ENCODE peak calls at places on chromosomes 3 and 15, in six cellular contexts. One of them, this sample, is unnamed.
A peak's percentile ranks its signal among the peaks of the same experiment; 100 is the strongest.

GRCh38 chr3:58167431-58168351 is 43.1 kb downstream of the DNASE1L3 start:
- DNase-seq in heart left ventricle: peak; percentile 83
- DNase-seq in thoracic aorta: no peak
- DNase-seq in Panc1: no peak
- DNase-seq in K562: peak; percentile 75
- DNase-seq in suprapubic skin: no peak
- DNase-seq in this sample: peak; percentile 69

GRCh38 chr3:155239960-155240359 is 53.5 kb downstream of the STRIT1 start:
- DNase-seq in Panc1: no peak
- DNase-seq in thoracic aorta: no peak
- DNase-seq in heart left ventricle: no peak
- DNase-seq in suprapubic skin: no peak
- DNase-seq in K562: no peak
- DNase-seq in this sample: no peak

GRCh38 chr15:74808073-74808839 is 4.4 kb upstream of the LMAN1L start:
- DNase-seq in heart left ventricle: no peak
- DNase-seq in K562: no peak
- DNase-seq in Panc1: no peak
- DNase-seq in thoracic aorta: no peak
- DNase-seq in suprapubic skin: no peak
- DNase-seq in this sample: no peak

GRCh38 chr3:171459942-171460225 is 321 bp downstream of the TNIK start:
- DNase-seq in heart left ventricle: no peak
- DNase-seq in thoracic aorta: no peak
- DNase-seq in suprapubic skin: no peak
- DNase-seq in K562: no peak
- DNase-seq in Panc1: no peak
- DNase-seq in this sample: no peak

GRCh38 chr3:43893721-43894120 is 203.0 kb downstream of the ABHD5 start:
- DNase-seq in K562: no peak
- DNase-seq in suprapubic skin: no peak
- DNase-seq in thoracic aorta: no peak
- DNase-seq in heart left ventricle: no peak
- DNase-seq in Panc1: no peak
- DNase-seq in this sample: no peak

GRCh38 chr3:128727485-128727884 is 1.5 kb downstream of the RAB7A start:
- DNase-seq in Panc1: no peak
- DNase-seq in K562: no peak
- DNase-seq in thoracic aorta: no peak
- DNase-seq in heart left ventricle: no peak
- DNase-seq in suprapubic skin: no peak
- DNase-seq in this sample: no peak

GRCh38 chr3:14772533-14773138 is 46.1 kb upstream of the FGD5 start:
- DNase-seq in Panc1: no peak
- DNase-seq in thoracic aorta: no peak
- DNase-seq in suprapubic skin: peak; percentile 53
- DNase-seq in K562: no peak
- DNase-seq in heart left ventricle: no peak
- DNase-seq in this sample: peak; percentile 6

GRCh38 chr3:190701096-190701532 is 161.4 kb downstream of the GMNC start:
- DNase-seq in Panc1: peak; percentile 43
- DNase-seq in K562: no peak
- DNase-seq in thoracic aorta: no peak
- DNase-seq in suprapubic skin: no peak
- DNase-seq in heart left ventricle: no peak
- DNase-seq in this sample: no peak

GRCh38 chr3:159765025-159765859 is 223.4 kb upstream of the IL12A start:
- DNase-seq in suprapubic skin: peak; percentile 81
- DNase-seq in Panc1: peak; percentile 85
- DNase-seq in thoracic aorta: peak; percentile 91
- DNase-seq in K562: no peak
- DNase-seq in heart left ventricle: peak; percentile 84
- DNase-seq in this sample: peak; percentile 90

GRCh38 chr3:126131881-126132750 is 48.2 kb upstream of the SLC41A3 start:
- DNase-seq in heart left ventricle: peak; percentile 53
- DNase-seq in thoracic aorta: no peak
- DNase-seq in Panc1: no peak
- DNase-seq in K562: no peak
- DNase-seq in suprapubic skin: peak; percentile 68
- DNase-seq in this sample: peak; percentile 9

GRCh38 chr3:52406791-52407510 is 38.0 kb downstream of the SEMA3G start:
- DNase-seq in thoracic aorta: no peak
- DNase-seq in suprapubic skin: no peak
- DNase-seq in Panc1: no peak
- DNase-seq in K562: no peak
- DNase-seq in heart left ventricle: peak; percentile 54
- DNase-seq in this sample: no peak

GRCh38 chr3:120417272-120417911 is 33.4 kb downstream of the FSTL1 start:
- DNase-seq in K562: peak; percentile 87
- DNase-seq in suprapubic skin: peak; percentile 91
- DNase-seq in Panc1: peak; percentile 84
- DNase-seq in thoracic aorta: peak; percentile 71
- DNase-seq in heart left ventricle: peak; percentile 88
- DNase-seq in this sample: peak; percentile 88

GRCh38 chr3:171248426-171249115 is 211.6 kb downstream of the TNIK start:
- DNase-seq in K562: no peak
- DNase-seq in Panc1: no peak
- DNase-seq in suprapubic skin: no peak
- DNase-seq in thoracic aorta: no peak
- DNase-seq in heart left ventricle: no peak
- DNase-seq in this sample: no peak

DNA sequence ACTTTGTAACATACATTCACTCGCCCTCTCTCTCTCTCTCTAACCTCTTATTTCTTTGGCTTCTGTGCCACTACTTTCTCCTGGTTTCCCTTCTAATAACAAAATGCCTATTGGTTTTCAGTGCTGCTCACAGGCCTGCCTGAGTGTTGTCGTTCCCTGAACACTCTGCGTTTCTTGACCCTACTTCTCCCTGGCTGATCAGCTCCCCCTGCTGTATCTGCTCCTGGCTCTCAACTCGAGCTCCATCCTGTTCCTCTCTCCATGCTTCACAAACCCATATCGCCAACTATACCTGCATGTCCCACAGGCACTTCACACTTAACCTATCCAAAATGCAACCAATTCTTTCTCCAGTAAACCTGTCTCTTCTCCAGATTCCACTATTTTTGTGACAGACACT is 111.4 kb downstream of the OPA1 start:
- DNase-seq in K562: peak; percentile 38
- DNase-seq in heart left ventricle: no peak
- DNase-seq in suprapubic skin: no peak
- DNase-seq in thoracic aorta: no peak
- DNase-seq in Panc1: no peak
- DNase-seq in this sample: no peak
- TF ChIP-seq CTCF in K562: peak; percentile 62
- TF ChIP-seq CTCF in heart left ventricle: no peak
- TF ChIP-seq CTCF in suprapubic skin: no peak
- TF ChIP-seq CTCF in thoracic aorta: no peak
- TF ChIP-seq CTCF in Panc1: no peak
- TF ChIP-seq CTCF in this sample: no peak

GRCh38 chr3:197352382-197352781 is 54.0 kb upstream of the DLG1 start:
- DNase-seq in Panc1: no peak
- DNase-seq in heart left ventricle: peak; percentile 75
- DNase-seq in K562: no peak
- DNase-seq in suprapubic skin: no peak
- DNase-seq in thoracic aorta: peak; percentile 59
- DNase-seq in this sample: peak; percentile 76
- H3K4me1 ChIP-seq in Panc1: no peaks in the 10 kb centered on the region
- H3K4me1 ChIP-seq in heart left ventricle: peaks cover 45% of the 10 kb centered on the region
- H3K4me1 ChIP-seq in K562: no peaks in the 10 kb centered on the region
- H3K4me1 ChIP-seq in suprapubic skin: peaks cover 18% of the 10 kb centered on the region
- H3K4me1 ChIP-seq in thoracic aorta: peaks cover 7% of the 10 kb centered on the region
- H3K4me1 ChIP-seq in this sample: no peaks in the 10 kb centered on the region

DNA sequence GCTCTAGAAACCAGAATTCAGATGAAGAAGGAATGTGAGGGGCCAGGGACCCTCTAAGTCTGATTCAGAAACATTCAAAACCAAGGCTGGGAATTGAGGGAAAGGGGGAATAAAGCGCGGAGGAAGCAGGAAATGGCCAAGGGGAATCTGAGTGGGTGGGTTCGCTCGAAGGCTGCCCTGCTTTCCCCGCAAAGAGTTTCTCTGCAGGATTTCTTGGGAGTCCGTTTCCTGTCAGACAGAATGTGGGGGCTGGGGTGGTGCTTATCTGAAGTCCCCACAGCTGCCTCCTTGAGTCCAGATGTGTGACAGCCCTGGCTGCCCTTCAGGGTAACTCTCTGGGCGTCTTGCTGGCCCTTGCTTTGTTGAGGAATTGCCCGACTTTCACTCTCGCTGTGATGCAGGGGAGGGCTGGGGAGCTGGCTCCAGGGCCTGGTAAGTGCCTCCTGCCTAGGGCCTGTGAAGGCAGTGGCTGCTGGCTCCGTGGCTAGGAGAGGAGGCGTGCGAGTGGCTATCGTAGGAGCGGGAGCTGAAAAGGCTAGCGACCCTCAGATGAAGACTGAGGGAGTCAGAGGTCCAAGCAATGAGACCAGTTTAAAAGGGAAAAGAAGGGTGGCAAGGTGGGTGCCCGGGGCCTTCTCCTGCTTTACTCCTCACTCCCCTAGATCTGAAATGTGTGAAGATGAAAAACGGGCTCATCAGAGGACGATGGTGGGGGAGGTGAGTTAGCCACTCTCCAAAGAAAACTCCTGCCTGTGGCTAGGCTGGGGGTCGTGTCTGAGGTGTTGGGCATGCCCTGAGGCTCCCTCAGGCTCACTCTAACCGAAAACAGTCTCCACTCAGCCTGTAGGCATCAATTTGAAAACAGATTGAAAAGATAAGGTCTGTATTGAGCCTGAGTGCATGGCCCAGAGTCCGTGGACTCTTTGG is 143.9 kb upstream of the UMPS start:
- DNase-seq in thoracic aorta: no peak
- DNase-seq in suprapubic skin: no peak
- DNase-seq in Panc1: no peak
- DNase-seq in K562: peak; percentile 79
- DNase-seq in heart left ventricle: no peak
- DNase-seq in this sample: no peak
- H3K4me3 ChIP-seq in thoracic aorta: no peak overlapping the region
- H3K4me3 ChIP-seq in suprapubic skin: no peak overlapping the region
- H3K4me3 ChIP-seq in Panc1: no peak overlapping the region
- H3K4me3 ChIP-seq in K562: peak overlapping the region; percentile 39
- H3K4me3 ChIP-seq in heart left ventricle: peak overlapping the region; percentile 75
- H3K4me3 ChIP-seq in this sample: no peak overlapping the region

GRCh38 chr3:48694610-48695051 is 8.9 kb upstream of the NCKIPSD start:
- DNase-seq in suprapubic skin: peak; percentile 91
- DNase-seq in Panc1: no peak
- DNase-seq in K562: no peak
- DNase-seq in heart left ventricle: peak; percentile 74
- DNase-seq in thoracic aorta: no peak
- DNase-seq in this sample: peak; percentile 93
- TF ChIP-seq CTCF in suprapubic skin: no peak
- TF ChIP-seq CTCF in Panc1: no peak
- TF ChIP-seq CTCF in K562: no peak
- TF ChIP-seq CTCF in heart left ventricle: no peak
- TF ChIP-seq CTCF in thoracic aorta: no peak
- TF ChIP-seq CTCF in this sample: no peak

GRCh38 chr15:40909662-40910625 is 15.7 kb downstream of the VPS18 start:
- DNase-seq in Panc1: no peak
- DNase-seq in thoracic aorta: no peak
- DNase-seq in heart left ventricle: no peak
- DNase-seq in suprapubic skin: no peak
- DNase-seq in K562: no peak
- DNase-seq in this sample: no peak

GRCh38 chr15:40904552-40905201 is 10.4 kb downstream of the VPS18 start:
- DNase-seq in suprapubic skin: no peak
- DNase-seq in K562: no peak
- DNase-seq in heart left ventricle: peak; percentile 30
- DNase-seq in thoracic aorta: no peak
- DNase-seq in Panc1: no peak
- DNase-seq in this sample: no peak

GRCh38 chr15:40906101-40906946 is 12.1 kb downstream of the VPS18 start:
- DNase-seq in suprapubic skin: peak; percentile 91
- DNase-seq in thoracic aorta: peak; percentile 71
- DNase-seq in K562: peak; percentile 92
- DNase-seq in heart left ventricle: peak; percentile 93
- DNase-seq in Panc1: no peak
- DNase-seq in this sample: peak; percentile 88

GRCh38 chr15:40908095-40908494 is 13.8 kb downstream of the VPS18 start:
- DNase-seq in K562: no peak
- DNase-seq in suprapubic skin: no peak
- DNase-seq in thoracic aorta: no peak
- DNase-seq in heart left ventricle: peak; percentile 29
- DNase-seq in Panc1: no peak
- DNase-seq in this sample: no peak

DNA sequence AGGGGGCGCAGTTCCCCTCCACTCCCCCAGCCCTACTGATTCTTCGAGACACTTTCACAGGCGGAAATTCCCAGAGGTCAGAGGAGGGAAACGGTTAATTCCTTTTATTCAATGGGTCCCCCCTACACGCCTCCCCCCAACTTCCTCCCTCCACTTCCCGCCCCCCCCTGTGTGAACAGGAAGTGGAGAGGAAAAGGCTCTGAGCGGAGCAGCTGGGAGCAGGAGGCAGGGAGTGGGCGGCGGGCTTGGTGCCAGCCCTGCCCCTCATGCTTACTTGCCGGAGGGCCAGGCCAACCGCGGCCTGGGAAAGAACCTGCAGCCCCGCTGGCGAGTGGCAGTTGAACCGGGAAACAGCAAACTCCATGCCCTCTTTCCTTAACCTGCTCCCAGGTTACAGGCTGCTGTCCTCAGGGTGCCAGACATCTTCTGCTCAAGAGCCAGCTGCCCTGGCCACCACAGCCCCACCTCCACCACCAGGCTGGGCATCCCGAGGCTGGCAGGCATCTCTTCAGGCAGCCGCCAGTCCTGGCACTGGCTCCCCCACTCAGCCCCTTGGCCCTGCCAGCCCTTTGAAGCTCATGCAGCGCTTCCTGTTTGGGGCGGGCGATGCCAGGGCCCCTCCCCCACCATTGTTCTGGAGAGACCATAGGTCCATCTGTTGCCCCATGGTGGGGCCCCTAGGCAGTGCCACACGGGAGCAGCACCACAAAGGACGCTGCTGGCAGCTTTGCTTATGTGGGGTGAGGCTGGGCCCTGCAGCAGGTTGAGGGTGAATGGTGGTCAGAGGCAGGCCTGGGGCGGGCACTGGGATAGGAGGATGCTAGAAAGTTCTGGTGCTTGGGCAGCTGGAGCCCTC is 12.9 kb downstream of the VPS18 start:
- DNase-seq in thoracic aorta: no peak
- DNase-seq in suprapubic skin: no peak
- DNase-seq in heart left ventricle: peak; percentile 81
- DNase-seq in K562: no peak
- DNase-seq in Panc1: no peak
- DNase-seq in this sample: peak; percentile 61
- H3K4me1 ChIP-seq in thoracic aorta: peaks cover 20% of the 10 kb centered on the region
- H3K4me1 ChIP-seq in suprapubic skin: peaks cover 58% of the 10 kb centered on the region
- H3K4me1 ChIP-seq in heart left ventricle: peaks cover 61% of the 10 kb centered on the region
- H3K4me1 ChIP-seq in K562: peaks cover 11% of the 10 kb centered on the region
- H3K4me1 ChIP-seq in Panc1: peaks cover 24% of the 10 kb centered on the region
- H3K4me1 ChIP-seq in this sample: no peaks in the 10 kb centered on the region

DNA sequence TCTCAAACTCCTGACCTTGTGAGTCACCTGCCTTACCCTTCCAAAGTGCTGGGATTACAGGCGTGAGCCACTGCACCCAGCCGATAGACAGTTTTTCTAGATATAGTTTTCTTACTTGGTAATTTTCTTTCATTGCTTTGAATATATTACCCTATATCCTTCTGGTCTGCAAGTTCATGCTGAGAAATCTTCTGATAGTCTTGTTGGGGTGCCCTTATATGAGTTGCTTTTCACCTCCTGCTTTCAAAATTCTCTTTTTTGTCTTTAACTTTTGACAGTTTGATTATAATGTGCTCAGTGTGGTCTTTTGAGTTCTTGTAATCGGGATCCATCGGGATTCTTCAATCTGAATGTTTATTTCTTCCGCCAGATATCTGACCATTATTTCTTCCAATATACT is 217.3 kb downstream of the GREM1 start:
- DNase-seq in K562: no peak
- DNase-seq in Panc1: no peak
- DNase-seq in heart left ventricle: no peak
- DNase-seq in thoracic aorta: no peak
- DNase-seq in suprapubic skin: no peak
- DNase-seq in this sample: no peak
- H3K4me3 ChIP-seq in K562: no peak overlapping the region
- H3K4me3 ChIP-seq in Panc1: no peak overlapping the region
- H3K4me3 ChIP-seq in heart left ventricle: no peak overlapping the region
- H3K4me3 ChIP-seq in thoracic aorta: no peak overlapping the region
- H3K4me3 ChIP-seq in suprapubic skin: no peak overlapping the region
- H3K4me3 ChIP-seq in this sample: no peak overlapping the region